ENCODE peak calls at places on chromosome 7, in ten cellular contexts. F is effector memory CD4-positive, alpha-beta T cell; Y is GM12865; Z is adrenal gland; I is HCT116; W is heart left ventricle; T is IMR-90; M is fibroblast of the aortic adventitia; Q is small intestine; K is fibroblast of lung. G is an unnamed sample.

GRCh38 chr7:51123322-51124021 is 193.1 kb downstream of the COBL start:
- DNase-seq in I (peak; percentile 26), Z (peak; percentile 82), W (peak; percentile 56), T (peak; percentile 79), M (peak; percentile 80), F (peak; percentile 1), Q (no peak), Y (no peak), K (peak; percentile 89), G (peak; percentile 55)

GRCh38 chr7:68642727-68643126 is 955.5 kb upstream of the AUTS2 start:
- DNase-seq in Q (no peak), K (no peak), F (no peak), W (no peak), Z (no peak), Y (no peak), M (no peak), T (no peak), I (no peak), G (no peak)

GRCh38 chr7:113730309-113730955 is 188.4 kb downstream of the PPP1R3A start:
- DNase-seq in W (no peak), Q (no peak), Z (no peak), F (no peak), K (peak; percentile 87), T (peak; percentile 87), M (peak; percentile 73), I (no peak), Y (no peak), G (peak; percentile 39)

GRCh38 chr7:24580283-24580946 is 7.2 kb downstream of the PALS2 start:
- DNase-seq in Z (no peak), K (peak; percentile 20), W (no peak), Y (no peak), M (no peak), F (no peak), Q (peak; percentile 59), I (no peak), T (peak; percentile 48), G (no peak)

GRCh38 chr7:137870684-137871083 is 23.9 kb upstream of the DGKI start:
- DNase-seq in Y (no peak), W (no peak), T (peak; percentile 54), K (no peak), F (no peak), Z (no peak), M (no peak), Q (no peak), I (no peak), G (no peak)

GRCh38 chr7:116438274-116438673 is 61.3 kb upstream of the CAV2 start:
- DNase-seq in Z (no peak), K (peak; percentile 37), Q (peak; percentile 83), I (no peak), Y (no peak), M (peak; percentile 63), F (no peak), T (peak; percentile 18), W (no peak), G (no peak)

GRCh38 chr7:157000741-157001653 is 9.5 kb downstream of the MNX1 start:
- DNase-seq in Q (no peak), K (no peak), W (no peak), T (no peak), Z (no peak), I (no peak), M (no peak), Y (no peak), F (no peak), G (no peak)

GRCh38 chr7:101373812-101374612 is 11.3 kb downstream of the COL26A1 start:
- DNase-seq in M (no peak), T (no peak), F (no peak), Q (no peak), K (no peak), W (no peak), Y (no peak), Z (no peak), I (no peak), G (no peak)

GRCh38 chr7:71793251-71793650 is 618.9 kb downstream of the CALN1 start:
- DNase-seq in F (no peak), I (no peak), W (no peak), K (peak; percentile 87), Z (no peak), Y (no peak), M (no peak), T (no peak), Q (no peak), G (no peak)

GRCh38 chr7:157588271-157588589 is 251.4 kb downstream of the DNAJB6 start:
- DNase-seq in K (no peak), F (no peak), I (no peak), Y (no peak), W (no peak), Q (no peak), M (no peak), T (no peak), Z (no peak), G (no peak)

GRCh38 chr7:5394264-5395105 is 29.1 kb downstream of the TNRC18 start:
- DNase-seq in Z (no peak), I (no peak), Q (no peak), Y (no peak), K (no peak), T (no peak), W (no peak), F (no peak), M (no peak), G (no peak)

GRCh38 chr7:106640368-106641141 is 20.4 kb downstream of the CCDC71L start:
- DNase-seq in Z (no peak), W (no peak), I (no peak), Q (no peak), T (peak; percentile 81), M (peak; percentile 79), F (no peak), Y (no peak), K (peak; percentile 59), G (peak; percentile 73)

GRCh38 chr7:79282882-79283602 is 170.4 kb downstream of the MAGI2 start:
- DNase-seq in I (no peak), K (peak; percentile 87), Y (no peak), F (no peak), M (peak; percentile 84), Z (no peak), Q (no peak), W (no peak), T (peak; percentile 91), G (peak; percentile 69)

GRCh38 chr7:40876604-40877003 is 741.8 kb downstream of the SUGCT start:
- DNase-seq in Z (no peak), I (no peak), Y (no peak), W (no peak), T (no peak), K (no peak), M (no peak), Q (no peak), F (no peak), G (no peak)

GRCh38 chr7:2795906-2796305 is 48.2 kb downstream of the GNA12 start:
- DNase-seq in K (no peak), Z (no peak), Q (no peak), W (no peak), I (no peak), F (no peak), Y (no peak), T (no peak), M (no peak), G (no peak)
- H3K4me3 ChIP-seq in K (no peak overlapping the region), Z (no peak overlapping the region), Q (no peak overlapping the region), W (peak overlapping the region; percentile 11), I (no peak overlapping the region), F (no peak overlapping the region), Y (no peak overlapping the region), T (no peak overlapping the region), M (peak overlapping the region; percentile 8), G (peak overlapping the region; percentile 12)

GRCh38 chr7:36280840-36281812 is 108.5 kb upstream of the ANLN start:
- DNase-seq in I (peak; percentile 34), M (peak; percentile 75), Y (peak; percentile 71), Z (peak; percentile 83), Q (peak; percentile 65), K (peak; percentile 90), W (peak; percentile 77), T (peak; percentile 90), F (no peak), G (peak; percentile 72)
- H3K4me3 ChIP-seq in I (peak overlapping the region; percentile 35), M (peak overlapping the region; percentile 43), Y (no peak overlapping the region), Z (no peak overlapping the region), Q (no peak overlapping the region), K (no peak overlapping the region), W (peak overlapping the region; percentile 11), T (no peak overlapping the region), F (no peak overlapping the region), G (peak overlapping the region; percentile 20)

GRCh38 chr7:91165846-91166230 is 98.4 kb upstream of the FZD1 start:
- DNase-seq in Q (no peak), T (peak; percentile 14), I (no peak), Z (no peak), W (no peak), M (no peak), Y (no peak), K (peak; percentile 72), F (no peak), G (no peak)

GRCh38 chr7:91168766-91169518 is 95.3 kb upstream of the FZD1 start:
- DNase-seq in Y (no peak), T (peak; percentile 68), M (no peak), Z (no peak), I (no peak), W (no peak), F (no peak), Q (no peak), K (peak; percentile 32), G (no peak)

GRCh38 chr7:91164948-91165845 is 99.0 kb upstream of the FZD1 start:
- DNase-seq in W (no peak), Z (no peak), M (peak; percentile 71), I (no peak), T (peak; percentile 88), F (no peak), K (peak; percentile 91), Q (no peak), Y (peak; percentile 38), G (peak; percentile 52)

GRCh38 chr7:91162415-91162814 is 101.8 kb upstream of the FZD1 start:
- DNase-seq in M (no peak), F (no peak), K (no peak), Q (no peak), I (no peak), W (peak; percentile 21), Z (no peak), Y (no peak), T (no peak), G (no peak)

GRCh38 chr7:91164531-91164930 is 99.7 kb upstream of the FZD1 start:
- DNase-seq in Z (no peak), Q (no peak), T (no peak), M (no peak), I (no peak), W (no peak), K (no peak), Y (no peak), F (no peak), G (no peak)
- H3K4me3 ChIP-seq in Z (no peak overlapping the region), Q (no peak overlapping the region), T (no peak overlapping the region), M (no peak overlapping the region), I (no peak overlapping the region), W (no peak overlapping the region), K (no peak overlapping the region), Y (no peak overlapping the region), F (no peak overlapping the region), G (no peak overlapping the region)

DNA sequence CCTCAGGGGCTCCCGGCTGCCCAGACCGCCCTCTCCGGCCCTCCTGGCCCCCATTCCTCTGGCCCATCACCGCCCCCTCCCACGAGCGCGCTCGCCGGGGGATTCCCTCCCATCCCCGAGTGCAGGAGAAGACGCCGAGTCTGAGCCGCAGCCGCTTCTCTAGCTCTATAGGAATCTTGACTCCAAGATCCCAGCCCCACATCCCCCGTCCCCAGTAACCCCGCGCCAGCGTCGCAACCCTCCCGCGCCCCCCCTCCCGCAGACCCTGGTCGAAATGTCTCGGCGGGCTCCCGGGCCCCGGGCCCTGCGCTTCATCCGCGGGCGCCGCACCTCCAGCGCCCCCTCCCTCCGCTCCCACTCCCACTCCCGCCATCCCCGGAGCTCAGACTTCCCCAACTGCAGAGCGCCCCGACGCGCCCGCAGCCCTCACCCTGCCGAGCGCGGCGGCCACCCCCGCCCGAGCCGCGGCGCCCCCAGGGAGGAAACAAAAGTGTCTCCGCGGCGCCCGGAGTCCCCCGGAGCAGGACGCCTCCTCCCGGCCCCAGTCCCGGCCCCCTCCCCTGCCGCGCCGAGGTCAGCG is 517 bp downstream of the ELMO1 start:
- DNase-seq in F (peak; percentile 11), W (peak; percentile 33), K (no peak), I (no peak), Z (peak; percentile 16), M (no peak), Q (no peak), Y (no peak), T (no peak), G (no peak)
- H3K4me3 ChIP-seq in F (peak overlapping the region; percentile 93), W (peak overlapping the region; percentile 68), K (peak overlapping the region; percentile 18), I (no peak overlapping the region), Z (peak overlapping the region; percentile 30), M (peak overlapping the region; percentile 58), Q (peak overlapping the region; percentile 76), Y (peak overlapping the region; percentile 63), T (no peak overlapping the region), G (peak overlapping the region; percentile 40)

G was measured in fibroblast of pulmonary artery.